ENCODE peak calls at places on chromosomes 1 and 21, in eight cellular contexts. D is neuronal stem cell, O is right atrium auricular region, V is right cardiac atrium, F is adrenal gland, Z is H7, B is left ventricle myocardium inferior, A is psoas muscle. H is an unnamed sample.
A peak's percentile ranks its signal among the peaks of the same experiment; 100 is the strongest.

GRCh38 chr21:37073417-37074194 is 552 bp downstream of the TTC3 start:
- DNase-seq in D (no peak), O (no peak), V (peak; percentile 87), F (peak; percentile 67), Z (no peak), B (peak; percentile 53), A (no peak), H (peak; percentile 63)

GRCh38 chr1:57704811-57705210 is 281.0 kb upstream of the DAB1 start:
- DNase-seq in D (no peak), O (no peak), V (no peak), F (no peak), Z (no peak), B (no peak), A (no peak), H (no peak)

GRCh38 chr1:109229531-109230127 is 15.9 kb downstream of the SARS1 start:
- DNase-seq in D (peak; percentile 94), O (no peak), V (no peak), F (no peak), Z (peak; percentile 90), B (no peak), A (no peak), H (no peak)

GRCh38 chr1:115237507-115237906 is 100.5 kb downstream of the NGF start:
- DNase-seq in D (no peak), O (no peak), V (no peak), F (no peak), Z (no peak), B (no peak), A (no peak), H (no peak)

GRCh38 chr1:15206418-15207030 is 40.5 kb upstream of the FHAD1 start:
- DNase-seq in D (no peak), O (no peak), V (no peak), F (peak; percentile 58), Z (peak; percentile 68), B (no peak), A (peak; percentile 38), H (no peak)

GRCh38 chr1:2306151-2306978 is 78.2 kb downstream of the SKI start:
- DNase-seq in D (no peak), O (no peak), V (peak; percentile 69), F (no peak), Z (peak; percentile 94), B (no peak), A (no peak), H (no peak)

GRCh38 chr1:222195857-222196256 is 352.0 kb downstream of the HHIPL2 start:
- DNase-seq in D (no peak), O (no peak), V (no peak), F (no peak), Z (no peak), B (no peak), A (no peak), H (no peak)

GRCh38 chr1:224238756-224239155 is 55.7 kb downstream of the DEGS1 start:
- DNase-seq in D (no peak), O (no peak), V (no peak), F (no peak), Z (no peak), B (no peak), A (no peak), H (no peak)

GRCh38 chr1:186985889-186986491 is 157.2 kb downstream of the PLA2G4A start:
- DNase-seq in D (peak; percentile 45), O (no peak), V (no peak), F (no peak), Z (peak; percentile 28), B (no peak), A (no peak), H (no peak)

GRCh38 chr1:27869719-27870085 is 2.6 kb upstream of the THEMIS2 start:
- DNase-seq in D (no peak), O (no peak), V (no peak), F (no peak), Z (no peak), B (no peak), A (no peak), H (no peak)

GRCh38 chr1:80441664-80442063 is 1359.1 kb upstream of the ADGRL2 start:
- DNase-seq in D (no peak), O (no peak), V (no peak), F (no peak), Z (no peak), B (no peak), A (no peak), H (no peak)

GRCh38 chr21:16196521-16197208 is 466.9 kb downstream of the USP25 start:
- DNase-seq in D (no peak), O (no peak), V (no peak), F (no peak), Z (no peak), B (no peak), A (no peak), H (no peak)

GRCh38 chr1:230215049-230215448 is 148.0 kb downstream of the GALNT2 start:
- DNase-seq in D (no peak), O (peak; percentile 81), V (peak; percentile 82), F (peak; percentile 48), Z (peak; percentile 42), B (peak; percentile 64), A (peak; percentile 79), H (peak; percentile 25)

GRCh38 chr1:55089683-55090082 is 50.3 kb downstream of the PCSK9 start:
- DNase-seq in D (no peak), O (no peak), V (no peak), F (no peak), Z (no peak), B (no peak), A (no peak), H (no peak)

DNA sequence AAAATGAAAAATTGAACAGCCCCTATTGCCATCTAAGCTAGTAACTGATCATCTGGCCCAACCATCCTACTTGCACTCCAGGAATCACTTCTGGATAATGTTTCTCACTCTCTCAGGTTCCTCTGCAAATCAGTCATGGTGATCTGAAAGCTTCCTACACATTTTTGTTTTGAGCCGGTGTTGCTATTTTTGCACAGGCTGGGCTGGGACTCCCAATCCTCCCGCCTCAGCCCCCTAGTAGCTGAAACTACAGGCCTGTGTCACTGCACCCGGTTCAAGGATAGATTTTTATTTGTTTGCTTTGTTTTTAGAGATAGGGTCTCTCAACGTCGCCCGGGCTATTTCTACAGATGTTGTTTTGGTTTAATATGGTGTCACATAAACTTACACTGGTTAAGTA is 40.5 kb upstream of the HMCN1 start:
- DNase-seq in D (no peak), O (no peak), V (no peak), F (no peak), Z (no peak), B (no peak), A (no peak), H (no peak)
- H3K4me3 ChIP-seq in D (no peak overlapping the region), O (no peak overlapping the region), V (peak overlapping the region; percentile 28), F (peak overlapping the region; percentile 10), Z (no peak overlapping the region), B (peak overlapping the region; percentile 43), A (peak overlapping the region; percentile 19), H (no peak overlapping the region)

DNA sequence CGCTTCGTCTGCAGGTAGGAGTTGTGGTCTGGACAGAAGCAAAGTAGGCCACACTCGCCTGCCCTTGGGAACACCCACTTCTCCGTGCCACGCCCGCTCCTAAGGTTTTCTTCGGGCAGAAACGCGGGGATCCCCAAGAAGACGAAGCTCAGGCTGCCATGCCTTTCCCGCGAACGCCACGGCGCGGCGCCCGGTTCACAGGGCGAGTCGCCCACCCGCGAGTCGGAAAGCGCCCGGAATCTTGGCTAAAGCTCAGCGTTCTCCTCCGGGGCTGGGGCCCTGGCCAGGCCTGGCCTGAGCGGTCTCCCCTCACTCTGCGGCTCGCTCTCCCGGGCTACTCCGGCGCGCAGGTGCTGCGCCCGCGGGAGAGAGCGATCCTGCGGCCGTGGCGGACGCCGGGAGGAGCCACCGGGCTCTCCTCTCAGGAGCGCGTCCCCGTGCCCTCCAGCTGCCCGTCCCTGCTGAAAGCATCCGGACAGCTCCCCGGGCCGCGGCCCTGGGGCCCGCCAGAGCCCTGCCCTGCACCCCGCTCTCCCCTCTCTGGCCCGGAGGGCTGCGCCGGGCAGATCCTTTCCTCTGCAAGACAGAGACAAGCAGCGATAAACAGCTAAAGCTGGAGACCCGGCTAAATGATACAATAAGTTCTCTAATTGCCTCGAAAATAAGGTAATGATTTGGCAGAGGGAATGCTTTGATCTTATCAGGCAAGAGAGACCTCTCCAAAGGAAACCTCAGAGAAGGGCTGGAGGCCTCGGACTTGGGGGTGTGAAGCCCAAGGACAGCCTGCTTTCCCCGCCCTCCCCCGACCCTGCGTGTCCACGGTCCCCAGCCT is 6.7 kb upstream of the WNT2B start:
- DNase-seq in D (peak; percentile 57), O (peak; percentile 70), V (peak; percentile 93), F (peak; percentile 80), Z (peak; percentile 83), B (peak; percentile 74), A (peak; percentile 77), H (peak; percentile 69)
- H3K4me3 ChIP-seq in D (peak overlapping the region; percentile 47), O (peak overlapping the region; percentile 64), V (peak overlapping the region; percentile 54), F (peak overlapping the region; percentile 74), Z (peak overlapping the region; percentile 48), B (peak overlapping the region; percentile 65), A (peak overlapping the region; percentile 72), H (peak overlapping the region; percentile 59)

DNA sequence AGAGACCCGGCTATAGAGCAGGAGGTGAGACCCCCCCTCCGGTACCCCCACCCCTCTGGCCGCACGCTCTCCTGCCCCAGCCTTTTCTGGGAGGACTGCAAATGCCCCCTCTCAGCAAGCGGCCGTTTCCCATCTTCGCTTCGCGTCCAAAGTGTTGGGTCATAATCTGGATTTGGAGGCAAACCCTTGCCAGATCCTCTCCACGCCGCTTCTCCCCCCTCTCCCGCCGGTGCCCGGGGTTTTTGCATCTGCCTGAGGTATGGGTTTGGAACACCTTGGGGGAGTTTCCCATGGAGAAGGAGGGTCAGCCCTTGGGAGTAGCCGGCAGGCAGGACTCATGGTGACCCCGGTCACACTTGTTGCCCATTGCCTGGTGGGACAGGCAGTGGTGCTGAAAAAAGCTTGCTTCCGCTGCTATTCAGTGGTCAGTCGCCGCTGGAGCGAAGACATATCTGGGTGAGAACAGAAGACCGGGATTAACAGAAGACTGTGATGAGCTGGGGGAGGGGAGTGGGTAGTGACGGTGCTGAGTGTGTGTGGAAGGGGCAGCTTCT is 948 bp downstream of the KCNK2 start:
- DNase-seq in D (peak; percentile 36), O (no peak), V (peak; percentile 44), F (peak; percentile 59), Z (peak; percentile 22), B (no peak), A (no peak), H (peak; percentile 18)
- H3K4me3 ChIP-seq in D (peak overlapping the region; percentile 55), O (peak overlapping the region; percentile 35), V (peak overlapping the region; percentile 44), F (peak overlapping the region; percentile 67), Z (peak overlapping the region; percentile 56), B (peak overlapping the region; percentile 54), A (peak overlapping the region; percentile 55), H (peak overlapping the region; percentile 66)

GRCh38 chr21:46662367-46662654 is 26.8 kb downstream of the PRMT2 start:
- DNase-seq in D (no peak), O (no peak), V (peak; percentile 64), F (no peak), Z (no peak), B (no peak), A (peak; percentile 48), H (no peak)

GRCh38 chr21:46662765-46663500 is 27.5 kb downstream of the PRMT2 start:
- DNase-seq in D (no peak), O (no peak), V (no peak), F (no peak), Z (no peak), B (no peak), A (no peak), H (no peak)

GRCh38 chr21:46660505-46660904 is 25.0 kb downstream of the PRMT2 start:
- DNase-seq in D (no peak), O (no peak), V (no peak), F (no peak), Z (peak; percentile 46), B (no peak), A (no peak), H (no peak)

GRCh38 chr21:46661627-46662366 is 26.3 kb downstream of the PRMT2 start:
- DNase-seq in D (no peak), O (no peak), V (peak; percentile 65), F (no peak), Z (peak; percentile 72), B (no peak), A (peak; percentile 54), H (no peak)

GRCh38 chr21:46661211-46661625 is 25.7 kb downstream of the PRMT2 start:
- DNase-seq in D (peak; percentile 74), O (no peak), V (peak; percentile 89), F (peak; percentile 55), Z (peak; percentile 98), B (peak; percentile 60), A (peak; percentile 80), H (no peak)
- H3K4me3 ChIP-seq in D (no peak overlapping the region), O (peak overlapping the region; percentile 34), V (no peak overlapping the region), F (peak overlapping the region; percentile 32), Z (peak overlapping the region; percentile 14), B (peak overlapping the region; percentile 58), A (peak overlapping the region; percentile 46), H (peak overlapping the region; percentile 55)

H was measured in breast epithelium.